ENCODE peak calls at places on chromosomes 2 and 18, in nine cellular contexts. G is psoas muscle, R is iPS DF 19.7, U is amniotic stem cell, Y is A549, X is dorsolateral prefrontal cortex, K is GM12864, F is AG10803, I is SK-N-SH. Z is an unnamed sample.

GRCh38 chr2:158806941-158807340 is 11.8 kb downstream of the DAPL1 start:
- DNase-seq in G (no peak), R (no peak), U (no peak), Y (no peak), X (no peak), K (no peak), F (no peak), I (no peak), Z (no peak)

GRCh38 chr2:30300456-30301221 is 69.3 kb downstream of the LBH start:
- DNase-seq in G (no peak), R (no peak), U (no peak), Y (peak; percentile 83), X (no peak), K (no peak), F (peak; percentile 100), I (peak; percentile 69), Z (no peak)

GRCh38 chr2:228039752-228040534 is 141.5 kb downstream of the SPHKAP start:
- DNase-seq in G (no peak), R (no peak), U (no peak), Y (peak; percentile 51), X (no peak), K (no peak), F (peak; percentile 20), I (peak; percentile 25), Z (no peak)

GRCh38 chr18:67864677-67865340 is 348.3 kb upstream of the DSEL start:
- DNase-seq in G (no peak), R (no peak), U (no peak), Y (no peak), X (no peak), K (no peak), F (peak; percentile 98), I (no peak), Z (no peak)

GRCh38 chr2:10032746-10033105 is 10.6 kb upstream of the KLF11 start:
- DNase-seq in G (peak; percentile 33), R (no peak), U (no peak), Y (no peak), X (no peak), K (no peak), F (no peak), I (no peak), Z (no peak)

GRCh38 chr2:6880200-6880733 is 2.7 kb downstream of the RSAD2 start:
- DNase-seq in G (no peak), R (no peak), U (no peak), Y (no peak), X (no peak), K (no peak), F (no peak), I (no peak), Z (no peak)

GRCh38 chr2:109689182-109689935 is 75.2 kb downstream of the SOWAHC start:
- DNase-seq in G (no peak), R (no peak), U (no peak), Y (no peak), X (no peak), K (no peak), F (peak; percentile 41), I (no peak), Z (no peak)

GRCh38 chr18:77223653-77224052 is 26.0 kb upstream of the GALR1 start:
- DNase-seq in G (no peak), R (no peak), U (no peak), Y (no peak), X (no peak), K (no peak), F (peak; percentile 54), I (no peak), Z (no peak)

GRCh38 chr18:3029215-3029972 is 16.4 kb upstream of the LPIN2 start:
- DNase-seq in G (no peak), R (no peak), U (no peak), Y (no peak), X (no peak), K (no peak), F (no peak), I (no peak), Z (no peak)

GRCh38 chr2:100416939-100417744 is at the start of gene CHST10:
- DNase-seq in G (peak; percentile 67), R (no peak), U (peak; percentile 30), Y (peak; percentile 59), X (peak; percentile 64), K (no peak), F (peak; percentile 34), I (peak; percentile 96), Z (no peak)

GRCh38 chr2:15935675-15936074 is 4.7 kb upstream of the MYCN start:
- DNase-seq in G (no peak), R (no peak), U (no peak), Y (no peak), X (no peak), K (no peak), F (no peak), I (no peak), Z (no peak)

GRCh38 chr2:232890536-232890895 is 20.5 kb downstream of the SNORC start:
- DNase-seq in G (peak; percentile 24), R (no peak), U (no peak), Y (no peak), X (no peak), K (no peak), F (no peak), I (no peak), Z (no peak)

GRCh38 chr2:195500878-195501277 is 156.1 kb upstream of the SLC39A10 start:
- DNase-seq in G (no peak), R (no peak), U (no peak), Y (no peak), X (no peak), K (no peak), F (no peak), I (no peak), Z (no peak)

GRCh38 chr2:217477583-217477982 is 525.2 kb downstream of the TNS1 start:
- DNase-seq in G (no peak), R (no peak), U (no peak), Y (no peak), X (no peak), K (no peak), F (no peak), I (no peak), Z (no peak)

GRCh38 chr2:75896779-75897366 is 186.2 kb upstream of the GCFC2 start:
- DNase-seq in G (no peak), R (peak; percentile 75), U (no peak), Y (peak; percentile 47), X (no peak), K (peak; percentile 40), F (no peak), I (peak; percentile 35), Z (no peak)

Z was measured in GM12878.